ENCODE peak calls at places on chromosome 18, in eight cellular contexts. L, Q, X, A, H, V, K and S are unnamed samples.
A peak's percentile ranks its signal among the peaks of the same experiment; 100 is the strongest.

GRCh38 chr18:36580874-36581750 is 247.7 kb downstream of the TPGS2 start:
- DNase-seq in H (no peak), V (no peak), L (no peak), X (peak; percentile 45), Q (no peak), A (no peak), K (no peak), S (no peak)

GRCh38 chr18:51029378-51029693 is 677 bp upstream of the SMAD4 start:
- DNase-seq in H (no peak), V (no peak), A (no peak), Q (no peak), K (no peak), L (no peak), X (no peak), S (no peak)

GRCh38 chr18:22728016-22728415 is 205.1 kb upstream of the RBBP8 start:
- DNase-seq in K (no peak), A (no peak), L (no peak), Q (no peak), X (no peak), H (no peak), V (no peak), S (no peak)

GRCh38 chr18:41967680-41968079 is 12.6 kb downstream of the PIK3C3 start:
- DNase-seq in Q (no peak), V (no peak), A (no peak), K (no peak), L (no peak), X (no peak), H (no peak), S (no peak)

GRCh38 chr18:57807336-57808117 is 4.4 kb upstream of the ATP8B1 start:
- DNase-seq in L (no peak), Q (no peak), A (no peak), X (no peak), K (no peak), V (peak; percentile 5), H (no peak), S (no peak)

GRCh38 chr18:70598406-70598805 is 309.6 kb downstream of the SOCS6 start:
- DNase-seq in X (no peak), K (no peak), Q (no peak), L (no peak), V (no peak), H (no peak), A (no peak), S (no peak)

GRCh38 chr18:76491436-76491800 is 3.6 kb downstream of the ZNF516 start:
- DNase-seq in L (peak; percentile 50), H (peak; percentile 78), A (peak; percentile 84), X (peak; percentile 81), V (peak; percentile 86), Q (peak; percentile 87), K (peak; percentile 73), S (peak; percentile 94)

GRCh38 chr18:39672171-39672570 is 2106.6 kb upstream of the CELF4 start:
- DNase-seq in L (no peak), K (no peak), Q (no peak), H (no peak), X (no peak), A (no peak), V (no peak), S (no peak)

GRCh38 chr18:22557160-22557941 is 139.6 kb upstream of the CTAGE1 start:
- DNase-seq in K (no peak), Q (no peak), H (no peak), A (no peak), X (no peak), V (no peak), L (no peak), S (no peak)

GRCh38 chr18:48037481-48038271 is 107.2 kb upstream of the SMAD2 start:
- DNase-seq in V (peak; percentile 62), Q (no peak), X (peak; percentile 51), H (peak; percentile 61), L (no peak), K (no peak), A (no peak), S (no peak)

GRCh38 chr18:47997338-47997780 is 66.9 kb upstream of the SMAD2 start:
- DNase-seq in H (no peak), V (no peak), K (peak; percentile 62), A (no peak), Q (no peak), X (no peak), L (no peak), S (no peak)

GRCh38 chr18:75915941-75916640 is 488.6 kb upstream of the SMIM21 start:
- DNase-seq in Q (no peak), K (peak; percentile 14), V (no peak), A (no peak), H (no peak), L (peak; percentile 75), X (peak; percentile 94), S (peak; percentile 32)

GRCh38 chr18:37161491-37161890 is 332.6 kb downstream of the KIAA1328 start:
- DNase-seq in V (no peak), L (no peak), K (no peak), H (no peak), A (no peak), X (no peak), Q (no peak), S (no peak)

GRCh38 chr18:67132919-67133318 is 383.6 kb downstream of the DSEL start:
- DNase-seq in L (no peak), K (no peak), A (no peak), H (no peak), Q (no peak), X (no peak), V (no peak), S (no peak)

GRCh38 chr18:3652380-3653262 is 202.6 kb downstream of the TGIF1 start:
- DNase-seq in H (peak; percentile 69), Q (peak; percentile 71), L (no peak), X (peak; percentile 45), A (peak; percentile 36), V (peak; percentile 84), K (peak; percentile 89), S (no peak)
- TF ChIP-seq CTCF in H (no peak), Q (no peak), L (no peak), X (peak; percentile 40), A (no peak), V (no peak), K (no peak), S (no peak)

GRCh38 chr18:63508634-63509033 is 31.9 kb downstream of the SERPINB5 start:
- DNase-seq in A (no peak), X (no peak), Q (no peak), H (no peak), L (no peak), V (no peak), K (no peak), S (no peak)

GRCh38 chr18:63506336-63506646 is 29.5 kb downstream of the SERPINB5 start:
- DNase-seq in Q (no peak), K (no peak), V (no peak), H (no peak), L (no peak), A (no peak), X (no peak), S (no peak)

GRCh38 chr18:63511285-63511684 is 30.9 kb upstream of the SERPINB12 start:
- DNase-seq in K (peak; percentile 13), X (peak; percentile 23), H (no peak), Q (no peak), V (no peak), A (no peak), L (no peak), S (no peak)

GRCh38 chr18:63505566-63506335 is 29.0 kb downstream of the SERPINB5 start:
- DNase-seq in L (no peak), X (peak; percentile 16), K (peak; percentile 63), H (no peak), A (no peak), Q (no peak), V (peak; percentile 70), S (peak; percentile 40)
- TF ChIP-seq CTCF in L (peak; percentile 58), X (peak; percentile 59), K (peak; percentile 72), H (no peak), A (no peak), Q (peak; percentile 33), V (no peak), S (peak; percentile 59)

GRCh38 chr18:14086459-14087231 is 45.6 kb downstream of the ZNF519 start:
- DNase-seq in X (peak; percentile 45), H (no peak), A (no peak), Q (no peak), L (no peak), V (no peak), K (peak; percentile 13), S (peak; percentile 42)
- TF ChIP-seq CTCF in X (peak; percentile 87), H (peak; percentile 12), A (no peak), Q (peak; percentile 67), L (peak; percentile 73), V (no peak), K (peak; percentile 78), S (peak; percentile 70)

GRCh38 chr18:31205273-31205672 is 42.6 kb upstream of the DSC1 start:
- DNase-seq in K (no peak), H (no peak), Q (no peak), L (no peak), V (no peak), X (no peak), A (no peak), S (no peak)

GRCh38 chr18:31209041-31209440 is 46.4 kb upstream of the DSC1 start:
- DNase-seq in L (no peak), X (no peak), V (no peak), K (no peak), A (no peak), Q (no peak), H (no peak), S (no peak)

GRCh38 chr18:31206064-31206463 is 43.4 kb upstream of the DSC1 start:
- DNase-seq in A (no peak), K (no peak), Q (no peak), V (no peak), H (no peak), L (no peak), X (no peak), S (no peak)

GRCh38 chr18:31204833-31205232 is 42.2 kb upstream of the DSC1 start:
- DNase-seq in K (no peak), A (no peak), X (no peak), Q (no peak), L (no peak), V (peak; percentile 54), H (no peak), S (no peak)

DNA sequence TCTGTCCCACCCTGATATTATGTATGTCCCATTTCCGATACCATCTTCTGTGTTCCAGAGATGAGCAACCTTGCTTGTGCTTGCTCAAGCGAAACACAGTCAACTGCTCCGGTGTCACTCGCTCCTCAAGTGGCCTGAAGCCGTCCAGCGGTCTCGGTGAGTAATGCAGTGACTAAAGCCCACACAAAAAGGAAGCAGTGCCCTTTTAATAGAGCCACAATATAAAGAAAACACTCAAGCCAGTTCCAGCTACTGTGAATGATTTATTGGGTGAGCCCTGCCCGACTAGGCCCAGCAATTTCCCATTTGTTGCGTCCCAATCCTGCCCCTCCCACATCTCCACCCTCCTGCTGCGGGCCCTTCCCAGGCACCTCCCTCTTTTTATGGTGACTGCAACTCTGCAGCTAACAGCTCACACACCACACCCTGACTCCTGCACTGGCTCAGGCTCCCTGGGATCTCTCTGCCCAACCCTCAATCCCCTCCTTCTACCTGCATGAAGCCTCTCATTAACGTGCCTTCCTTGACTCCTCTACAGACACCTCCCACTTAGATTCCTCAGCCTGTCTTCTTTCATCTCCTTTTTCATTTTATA is 44.2 kb upstream of the DSC1 start:
- DNase-seq in X (peak; percentile 2), Q (no peak), H (peak; percentile 84), L (peak; percentile 33), V (peak; percentile 91), A (peak; percentile 17), K (peak; percentile 2), S (peak; percentile 50)
- TF ChIP-seq CTCF in X (peak; percentile 15), Q (peak; percentile 13), H (peak; percentile 28), L (no peak), V (no peak), A (no peak), K (no peak), S (no peak)

GRCh38 chr18:63320041-63320689 is 596 bp upstream of the BCL2 start:
- DNase-seq in V (peak; percentile 95), Q (peak; percentile 91), H (peak; percentile 92), K (peak; percentile 92), A (peak; percentile 87), X (peak; percentile 90), L (peak; percentile 46), S (peak; percentile 95)
- TF ChIP-seq CTCF in V (no peak), Q (no peak), H (no peak), K (no peak), A (no peak), X (no peak), L (no peak), S (no peak)